ENCODE peak calls at places on chromosome 6, in five cellular contexts. J is HepG2, G is K562, S is GM12878, K is H1. H is an unnamed sample. For H3K36me3, the result is how much of the 10 kb centered on the place peaks cover.

GRCh38 chr6:79927758-79928157 is 19.6 kb downstream of the ELOVL4 start:
- DNase-seq in J (no peak), G (no peak), S (no peak), K (no peak), H (no peak)

GRCh38 chr6:42781811-42782688 is at the start of gene BICRAL:
- DNase-seq in J (peak), G (peak), S (no peak), K (no peak), H (peak)

GRCh38 chr6:89597988-89598387 is 40.6 kb downstream of the LYRM2 start:
- DNase-seq in J (peak), G (no peak), S (no peak), K (no peak), H (no peak)

GRCh38 chr6:125310994-125311649 is 9.4 kb upstream of the HDDC2 start:
- DNase-seq in J (peak), G (peak), S (no peak), K (no peak), H (peak)

GRCh38 chr6:159061805-159062563 is 17.2 kb upstream of the TAGAP start:
- DNase-seq in J (no peak), G (no peak), S (no peak), K (no peak), H (no peak)

GRCh38 chr6:69624944-69625343 is 171.9 kb downstream of the LMBRD1 start:
- DNase-seq in J (no peak), G (no peak), S (no peak), K (no peak), H (no peak)

GRCh38 chr6:13407709-13408695 is 79.4 kb downstream of the GFOD1 start:
- DNase-seq in J (peak), G (no peak), S (no peak), K (no peak), H (peak)

GRCh38 chr6:89792881-89793280 is 26.7 kb downstream of the MDN1 start:
- DNase-seq in J (peak), G (no peak), S (no peak), K (no peak), H (peak)

GRCh38 chr6:146990284-146990683 is 213.9 kb upstream of the STXBP5 start:
- DNase-seq in J (peak), G (no peak), S (no peak), K (no peak), H (peak)

GRCh38 chr6:118996289-118996820 is 61.4 kb upstream of the MCM9 start:
- DNase-seq in J (no peak), G (no peak), S (no peak), K (no peak), H (no peak)
- H3K36me3 ChIP-seq in J (under half), G (under half), S (under half), K (under half), H (under half)

GRCh38 chr6:81770395-81770794 is 17.9 kb upstream of the TENT5A start:
- DNase-seq in J (no peak), G (no peak), S (no peak), K (no peak), H (no peak)

GRCh38 chr6:81774542-81774941 is 22.1 kb upstream of the TENT5A start:
- DNase-seq in J (peak), G (no peak), S (no peak), K (no peak), H (no peak)

GRCh38 chr6:81773887-81774286 is 21.4 kb upstream of the TENT5A start:
- DNase-seq in J (no peak), G (no peak), S (no peak), K (no peak), H (no peak)

GRCh38 chr6:81769834-81770233 is 17.4 kb upstream of the TENT5A start:
- DNase-seq in J (no peak), G (no peak), S (no peak), K (no peak), H (peak)

GRCh38 chr6:81772741-81773140 is 20.3 kb upstream of the TENT5A start:
- DNase-seq in J (no peak), G (no peak), S (peak), K (no peak), H (peak)
- TF ChIP-seq USF2 in J (no peak), G (no peak), S (no peak), K (no peak), H (no peak)

GRCh38 chr6:31190488-31190887 is 20.0 kb upstream of the POU5F1 start:
- DNase-seq in J (no peak), G (no peak), S (no peak), K (no peak), H (no peak)

GRCh38 chr6:31187780-31188194 is 17.3 kb upstream of the POU5F1 start:
- DNase-seq in J (no peak), G (no peak), S (no peak), K (no peak), H (no peak)

GRCh38 chr6:31180500-31180899 is 10.0 kb upstream of the POU5F1 start:
- DNase-seq in J (no peak), G (no peak), S (no peak), K (no peak), H (no peak)

GRCh38 chr6:31186052-31186734 is 15.7 kb upstream of the POU5F1 start:
- DNase-seq in J (peak), G (no peak), S (no peak), K (no peak), H (no peak)
- TF ChIP-seq POLR2A in J (peak), G (no peak), S (peak), K (no peak), H (no peak)

GRCh38 chr6:142764306-142764705 is 180.7 kb downstream of the HIVEP2 start:
- DNase-seq in J (no peak), G (no peak), S (no peak), K (no peak), H (no peak)
- H3K36me3 ChIP-seq in J (under half), G (under half), S (under half), K (under half), H (under half)

GRCh38 chr6:112199001-112199403 is 55.4 kb downstream of the LAMA4 start:
- DNase-seq in J (no peak), G (no peak), S (no peak), K (no peak), H (no peak)
- TF ChIP-seq USF2 in J (no peak), G (no peak), S (no peak), K (no peak), H (no peak)

GRCh38 chr6:157268835-157269234 is 54.5 kb downstream of the TMEM242 start:
- DNase-seq in J (no peak), G (no peak), S (no peak), K (no peak), H (no peak)
- TF ChIP-seq POLR2A in J (no peak), G (no peak), S (no peak), K (no peak), H (no peak)